ENCODE peak calls at places on chromosomes 4 and X, in five cellular contexts. One of them, this sample, is unnamed.

GRCh38 chrX:65034641-65035450 is 58.6 kb upstream of the ZC4H2 start:
- DNase-seq in keratinocyte: no peak
- DNase-seq in osteocyte: peak; percentile 91
- DNase-seq in hepatocyte: peak; percentile 91
- DNase-seq in progenitor cell of endocrine pancreas: peak; percentile 76
- DNase-seq in this sample: peak; percentile 79

GRCh38 chrX:9847071-9847470 is 60.8 kb downstream of the SHROOM2 start:
- DNase-seq in keratinocyte: no peak
- DNase-seq in osteocyte: no peak
- DNase-seq in hepatocyte: peak; percentile 58
- DNase-seq in progenitor cell of endocrine pancreas: no peak
- DNase-seq in this sample: no peak

GRCh38 chr4:186924723-186925122 is 201.1 kb upstream of the FAT1 start:
- DNase-seq in keratinocyte: no peak
- DNase-seq in osteocyte: no peak
- DNase-seq in hepatocyte: no peak
- DNase-seq in progenitor cell of endocrine pancreas: no peak
- DNase-seq in this sample: no peak

GRCh38 chrX:101117701-101118100 is 19.7 kb downstream of the CENPI start:
- DNase-seq in keratinocyte: no peak
- DNase-seq in osteocyte: no peak
- DNase-seq in hepatocyte: no peak
- DNase-seq in progenitor cell of endocrine pancreas: no peak
- DNase-seq in this sample: no peak

GRCh38 chr4:181757921-181758320 is 485.3 kb upstream of the TENM3 start:
- DNase-seq in keratinocyte: no peak
- DNase-seq in osteocyte: no peak
- DNase-seq in hepatocyte: no peak
- DNase-seq in progenitor cell of endocrine pancreas: no peak
- DNase-seq in this sample: no peak

GRCh38 chr4:171956678-171957077 is 143.5 kb downstream of the GALNTL6 start:
- DNase-seq in keratinocyte: no peak
- DNase-seq in osteocyte: no peak
- DNase-seq in hepatocyte: no peak
- DNase-seq in progenitor cell of endocrine pancreas: no peak
- DNase-seq in this sample: no peak

GRCh38 chrX:23884427-23885024 is 23.2 kb downstream of the APOO start:
- DNase-seq in keratinocyte: peak; percentile 42
- DNase-seq in osteocyte: no peak
- DNase-seq in hepatocyte: no peak
- DNase-seq in progenitor cell of endocrine pancreas: no peak
- DNase-seq in this sample: no peak

GRCh38 chr4:30716158-30716557 is 4.0 kb upstream of the PCDH7 start:
- DNase-seq in keratinocyte: no peak
- DNase-seq in osteocyte: no peak
- DNase-seq in hepatocyte: peak; percentile 40
- DNase-seq in progenitor cell of endocrine pancreas: no peak
- DNase-seq in this sample: no peak

GRCh38 chrX:10111364-10112148 is 45.2 kb upstream of the CLCN4 start:
- DNase-seq in keratinocyte: no peak
- DNase-seq in osteocyte: no peak
- DNase-seq in hepatocyte: no peak
- DNase-seq in progenitor cell of endocrine pancreas: no peak
- DNase-seq in this sample: no peak

GRCh38 chr4:47031713-47032404 is 492 bp downstream of the GABRB1 start:
- DNase-seq in keratinocyte: no peak
- DNase-seq in osteocyte: no peak
- DNase-seq in hepatocyte: peak; percentile 35
- DNase-seq in progenitor cell of endocrine pancreas: peak; percentile 9
- DNase-seq in this sample: no peak

GRCh38 chr4:793941-794621 is 31.8 kb downstream of the CPLX1 start:
- DNase-seq in keratinocyte: no peak
- DNase-seq in osteocyte: no peak
- DNase-seq in hepatocyte: no peak
- DNase-seq in progenitor cell of endocrine pancreas: no peak
- DNase-seq in this sample: no peak

GRCh38 chr4:89156515-89156914 is 45.2 kb downstream of the TIGD2 start:
- DNase-seq in keratinocyte: no peak
- DNase-seq in osteocyte: no peak
- DNase-seq in hepatocyte: no peak
- DNase-seq in progenitor cell of endocrine pancreas: no peak
- DNase-seq in this sample: no peak

GRCh38 chr4:4422856-4423485 is 36.1 kb downstream of the NSG1 start:
- DNase-seq in keratinocyte: no peak
- DNase-seq in osteocyte: peak; percentile 75
- DNase-seq in hepatocyte: no peak
- DNase-seq in progenitor cell of endocrine pancreas: no peak
- DNase-seq in this sample: no peak

GRCh38 chrX:135331525-135331924 is 22.2 kb downstream of the ETDC start:
- DNase-seq in keratinocyte: no peak
- DNase-seq in osteocyte: no peak
- DNase-seq in hepatocyte: no peak
- DNase-seq in progenitor cell of endocrine pancreas: no peak
- DNase-seq in this sample: no peak

GRCh38 chrX:15269618-15270521 is at the start of gene ASB9:
- DNase-seq in keratinocyte: peak; percentile 72
- DNase-seq in osteocyte: no peak
- DNase-seq in hepatocyte: peak; percentile 74
- DNase-seq in progenitor cell of endocrine pancreas: peak; percentile 16
- DNase-seq in this sample: no peak

GRCh38 chrX:16826207-16826606 is 39.9 kb downstream of the TXLNG start:
- DNase-seq in keratinocyte: no peak
- DNase-seq in osteocyte: no peak
- DNase-seq in hepatocyte: peak; percentile 66
- DNase-seq in progenitor cell of endocrine pancreas: no peak
- DNase-seq in this sample: no peak

GRCh38 chr4:80918004-80918403 is 112.5 kb upstream of the BMP3 start:
- DNase-seq in keratinocyte: no peak
- DNase-seq in osteocyte: no peak
- DNase-seq in hepatocyte: no peak
- DNase-seq in progenitor cell of endocrine pancreas: no peak
- DNase-seq in this sample: no peak

GRCh38 chrX:136711147-136711546 is 63.2 kb downstream of the CD40LG start:
- DNase-seq in keratinocyte: no peak
- DNase-seq in osteocyte: no peak
- DNase-seq in hepatocyte: peak; percentile 26
- DNase-seq in progenitor cell of endocrine pancreas: no peak
- DNase-seq in this sample: peak; percentile 22
- TF ChIP-seq CTCF in keratinocyte: peak; percentile 66
- TF ChIP-seq CTCF in osteocyte: peak; percentile 58
- TF ChIP-seq CTCF in hepatocyte: peak; percentile 38
- TF ChIP-seq CTCF in progenitor cell of endocrine pancreas: no peak
- TF ChIP-seq CTCF in this sample: no peak

GRCh38 chr4:38730830-38731646 is 51.8 kb downstream of the TLR10 start:
- DNase-seq in keratinocyte: no peak
- DNase-seq in osteocyte: peak; percentile 91
- DNase-seq in hepatocyte: peak; percentile 81
- DNase-seq in progenitor cell of endocrine pancreas: peak; percentile 82
- DNase-seq in this sample: peak; percentile 93

GRCh38 chr4:38724507-38724808 is 58.3 kb downstream of the TLR10 start:
- DNase-seq in keratinocyte: no peak
- DNase-seq in osteocyte: peak; percentile 53
- DNase-seq in hepatocyte: no peak
- DNase-seq in progenitor cell of endocrine pancreas: no peak
- DNase-seq in this sample: no peak

GRCh38 chr4:38723726-38724506 is 58.9 kb downstream of the TLR10 start:
- DNase-seq in keratinocyte: no peak
- DNase-seq in osteocyte: peak; percentile 60
- DNase-seq in hepatocyte: peak; percentile 26
- DNase-seq in progenitor cell of endocrine pancreas: no peak
- DNase-seq in this sample: no peak

GRCh38 chr4:38730493-38730829 is 52.3 kb downstream of the TLR10 start:
- DNase-seq in keratinocyte: no peak
- DNase-seq in osteocyte: peak; percentile 42
- DNase-seq in hepatocyte: no peak
- DNase-seq in progenitor cell of endocrine pancreas: no peak
- DNase-seq in this sample: no peak

GRCh38 chr4:38728651-38729141 is 54.1 kb downstream of the TLR10 start:
- DNase-seq in keratinocyte: no peak
- DNase-seq in osteocyte: peak; percentile 63
- DNase-seq in hepatocyte: peak; percentile 13
- DNase-seq in progenitor cell of endocrine pancreas: no peak
- DNase-seq in this sample: no peak
- TF ChIP-seq CTCF in keratinocyte: peak; percentile 51
- TF ChIP-seq CTCF in osteocyte: no peak
- TF ChIP-seq CTCF in hepatocyte: peak; percentile 7
- TF ChIP-seq CTCF in progenitor cell of endocrine pancreas: peak; percentile 25
- TF ChIP-seq CTCF in this sample: no peak

DNA sequence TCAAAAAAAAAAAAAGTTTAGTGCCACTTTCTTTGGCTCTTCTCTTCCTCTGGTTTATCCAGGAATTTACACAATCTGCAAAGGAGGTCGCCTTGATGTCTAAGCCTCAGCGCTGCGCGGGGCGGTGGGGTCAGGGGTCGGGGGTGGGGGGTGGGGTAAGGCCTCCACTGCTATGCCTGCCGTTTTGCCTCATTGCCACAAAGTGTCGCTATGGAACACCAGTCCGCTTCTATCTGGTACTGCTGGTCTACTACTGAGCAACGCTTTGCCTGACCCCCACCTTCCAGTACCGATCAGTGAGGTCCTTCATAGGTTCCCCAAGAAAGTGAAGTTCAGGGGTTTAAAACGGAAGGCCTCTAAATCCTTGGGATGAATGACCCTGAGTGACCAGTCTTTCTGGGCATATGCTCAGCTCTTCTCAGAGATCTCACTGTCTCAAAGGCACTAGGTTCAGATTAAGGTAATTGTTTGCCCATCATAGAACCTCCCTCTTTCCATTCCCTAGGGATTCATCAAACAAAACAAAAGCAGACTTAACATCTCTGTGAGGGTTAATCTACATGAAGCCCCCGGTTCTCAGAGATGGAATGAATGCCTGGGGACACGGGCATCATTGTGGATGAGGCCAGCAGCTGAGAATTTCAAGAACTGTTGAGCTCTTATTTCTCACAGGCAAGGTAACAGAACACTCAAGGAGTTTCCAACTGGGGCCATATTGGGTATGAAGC is 16.9 kb upstream of the TSR2 start:
- DNase-seq in keratinocyte: no peak
- DNase-seq in osteocyte: no peak
- DNase-seq in hepatocyte: no peak
- DNase-seq in progenitor cell of endocrine pancreas: no peak
- DNase-seq in this sample: peak; percentile 22
- TF ChIP-seq CTCF in keratinocyte: peak; percentile 34
- TF ChIP-seq CTCF in osteocyte: no peak
- TF ChIP-seq CTCF in hepatocyte: no peak
- TF ChIP-seq CTCF in progenitor cell of endocrine pancreas: no peak
- TF ChIP-seq CTCF in this sample: no peak

GRCh38 chr4:113762061-113762850 is 718 bp upstream of the CAMK2D start:
- DNase-seq in keratinocyte: peak; percentile 93
- DNase-seq in osteocyte: peak; percentile 99
- DNase-seq in hepatocyte: peak; percentile 100
- DNase-seq in progenitor cell of endocrine pancreas: peak; percentile 96
- DNase-seq in this sample: peak; percentile 97
- TF ChIP-seq CTCF in keratinocyte: no peak
- TF ChIP-seq CTCF in osteocyte: no peak
- TF ChIP-seq CTCF in hepatocyte: no peak
- TF ChIP-seq CTCF in progenitor cell of endocrine pancreas: no peak
- TF ChIP-seq CTCF in this sample: no peak

DNA sequence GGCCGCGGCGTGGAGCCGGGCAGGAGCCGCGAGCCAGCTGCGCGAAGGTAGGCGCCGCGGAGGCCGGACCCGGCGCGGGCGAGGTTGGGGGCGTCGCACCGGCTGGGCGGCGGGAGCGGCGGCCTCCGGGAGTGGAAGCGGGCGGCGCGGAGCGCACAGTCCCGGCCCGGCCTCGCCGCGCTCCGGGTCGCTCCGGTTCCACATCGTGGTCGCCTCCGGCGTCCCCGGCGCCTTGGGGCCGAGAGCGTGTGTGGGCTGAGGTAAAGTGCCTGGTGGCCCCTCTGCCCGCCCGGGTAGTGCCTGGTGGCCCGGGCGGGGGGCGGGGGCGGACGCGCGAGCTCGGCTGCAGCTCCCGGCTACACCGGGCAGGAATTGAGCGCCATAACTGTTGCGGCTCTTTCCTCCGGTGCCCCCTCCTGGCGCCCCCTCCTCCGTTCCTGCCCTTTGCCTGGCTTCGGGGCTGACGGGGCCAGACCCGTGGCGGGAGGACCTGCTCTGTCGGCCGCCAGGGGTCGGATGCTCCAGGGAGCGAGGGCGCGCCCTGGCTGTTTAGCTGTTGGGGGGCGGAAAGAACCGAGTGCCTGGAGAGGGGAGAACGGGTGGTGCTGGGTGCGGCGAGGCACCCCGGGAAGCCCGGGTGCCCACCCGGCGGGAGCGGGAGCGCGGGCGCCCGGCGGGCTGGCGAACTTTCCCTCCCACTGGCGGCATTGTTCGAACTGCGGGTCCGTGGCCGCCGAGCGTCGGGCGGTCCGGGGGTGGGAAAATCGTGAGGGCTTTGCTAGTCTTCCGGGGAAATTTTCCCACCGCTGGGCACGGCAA is 661 bp downstream of the JADE3 start:
- DNase-seq in keratinocyte: no peak
- DNase-seq in osteocyte: peak; percentile 86
- DNase-seq in hepatocyte: peak; percentile 66
- DNase-seq in progenitor cell of endocrine pancreas: peak; percentile 59
- DNase-seq in this sample: peak; percentile 72
- TF ChIP-seq CTCF in keratinocyte: peak; percentile 54
- TF ChIP-seq CTCF in osteocyte: peak; percentile 67
- TF ChIP-seq CTCF in hepatocyte: peak; percentile 50
- TF ChIP-seq CTCF in progenitor cell of endocrine pancreas: peak; percentile 62
- TF ChIP-seq CTCF in this sample: peak; percentile 74

GRCh38 chr4:158906073-158906472 is 137.2 kb downstream of the FNIP2 start:
- DNase-seq in keratinocyte: no peak
- DNase-seq in osteocyte: no peak
- DNase-seq in hepatocyte: no peak
- DNase-seq in progenitor cell of endocrine pancreas: no peak
- DNase-seq in this sample: no peak
- TF ChIP-seq CTCF in keratinocyte: no peak
- TF ChIP-seq CTCF in osteocyte: no peak
- TF ChIP-seq CTCF in hepatocyte: no peak
- TF ChIP-seq CTCF in progenitor cell of endocrine pancreas: no peak
- TF ChIP-seq CTCF in this sample: no peak

DNA sequence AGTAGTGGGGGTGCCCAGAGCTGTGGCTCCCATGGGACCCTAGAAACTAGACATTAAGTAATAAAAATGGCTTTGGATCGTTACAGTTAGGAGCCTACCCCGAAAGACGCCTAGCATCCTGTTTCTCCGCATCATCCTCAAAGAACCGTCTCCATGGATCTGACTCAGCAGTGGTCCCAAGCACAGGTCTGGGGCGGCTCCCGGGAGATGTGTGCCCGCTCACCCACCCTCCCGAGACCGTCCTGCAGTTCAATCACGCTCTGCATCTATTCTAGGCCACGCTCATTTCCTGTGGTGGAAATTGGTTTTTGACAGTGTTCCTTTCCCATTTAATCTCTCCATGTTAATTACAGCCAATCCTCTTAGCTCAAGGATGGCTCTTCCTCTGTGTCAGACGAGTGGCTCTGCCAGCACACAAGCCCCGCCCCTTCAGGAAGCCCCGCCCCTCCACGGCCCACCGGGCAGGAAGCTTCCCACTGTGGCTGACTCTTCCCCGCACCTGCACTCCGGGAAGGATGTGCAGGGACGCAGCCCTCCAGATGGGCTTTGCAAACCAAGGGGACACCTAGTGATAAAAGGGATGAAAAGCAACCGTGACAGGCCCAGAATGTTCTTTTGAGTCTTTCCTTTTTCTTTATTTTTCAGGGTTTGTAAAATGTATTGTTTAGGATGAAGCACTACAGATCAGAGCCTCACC is 34.5 kb upstream of the HELT start:
- DNase-seq in keratinocyte: no peak
- DNase-seq in osteocyte: no peak
- DNase-seq in hepatocyte: peak; percentile 61
- DNase-seq in progenitor cell of endocrine pancreas: no peak
- DNase-seq in this sample: peak; percentile 81
- TF ChIP-seq CTCF in keratinocyte: peak; percentile 58
- TF ChIP-seq CTCF in osteocyte: peak; percentile 51
- TF ChIP-seq CTCF in hepatocyte: peak; percentile 52
- TF ChIP-seq CTCF in progenitor cell of endocrine pancreas: no peak
- TF ChIP-seq CTCF in this sample: no peak